ENCODE peak calls at places on chromosome 5, in nine cellular contexts. O is thyroid gland, I is fibroblast of lung, J is heart right ventricle, U is body of pancreas, W is lower lobe of right lung, Z is A673, X is upper lobe of right lung, B is breast epithelium. F is an unnamed sample. For H3K4me1, the result is how much of the 10 kb centered on the place peaks cover.

GRCh38 chr5:135089912-135090311 is 55.9 kb upstream of the PITX1 start:
- DNase-seq in O (no peak), I (no peak), J (no peak), U (no peak), W (no peak), Z (no peak), X (no peak), B (no peak), F (peak)

GRCh38 chr5:88049737-88050136 is 218.9 kb downstream of the TMEM161B start:
- DNase-seq in O (no peak), I (no peak), J (no peak), U (no peak), W (no peak), Z (no peak), X (no peak), B (no peak), F (no peak)

GRCh38 chr5:57302164-57302563 is 128.3 kb downstream of the GPBP1 start:
- DNase-seq in O (no peak), I (peak), J (no peak), U (no peak), W (no peak), Z (peak), X (no peak), B (no peak), F (peak)

GRCh38 chr5:141373673-141374317 is at the start of gene PCDHGA6:
- DNase-seq in O (no peak), I (peak), J (no peak), U (no peak), W (no peak), Z (peak), X (no peak), B (no peak), F (no peak)

GRCh38 chr5:32109236-32109635 is 64.9 kb downstream of the GOLPH3 start:
- DNase-seq in O (no peak), I (peak), J (no peak), U (no peak), W (no peak), Z (no peak), X (no peak), B (no peak), F (no peak)

GRCh38 chr5:89994266-89994665 is 415.3 kb downstream of the CETN3 start:
- DNase-seq in O (no peak), I (no peak), J (no peak), U (no peak), W (no peak), Z (no peak), X (no peak), B (no peak), F (no peak)

GRCh38 chr5:57447656-57448055 is 35.0 kb downstream of the ACTBL2 start:
- DNase-seq in O (no peak), I (no peak), J (no peak), U (no peak), W (no peak), Z (no peak), X (no peak), B (no peak), F (no peak)

GRCh38 chr5:10521466-10522223 is 42.2 kb upstream of the ANKRD33B start:
- DNase-seq in O (no peak), I (no peak), J (no peak), U (no peak), W (no peak), Z (no peak), X (no peak), B (no peak), F (no peak)

GRCh38 chr5:170986598-170986997 is 124.8 kb downstream of the RANBP17 start:
- DNase-seq in O (no peak), I (peak), J (no peak), U (no peak), W (no peak), Z (no peak), X (no peak), B (no peak), F (no peak)

GRCh38 chr5:54845567-54845941 is 139.8 kb downstream of the ESM1 start:
- DNase-seq in O (no peak), I (peak), J (no peak), U (no peak), W (no peak), Z (peak), X (no peak), B (no peak), F (no peak)

GRCh38 chr5:60509519-60509918 is 190.4 kb downstream of the DEPDC1B start:
- DNase-seq in O (no peak), I (no peak), J (no peak), U (no peak), W (no peak), Z (no peak), X (no peak), B (no peak), F (no peak)

GRCh38 chr5:171355302-171355724 is 32.3 kb upstream of the NPM1 start:
- DNase-seq in O (no peak), I (no peak), J (no peak), U (no peak), W (no peak), Z (no peak), X (no peak), B (no peak), F (no peak)

GRCh38 chr5:30956251-30956650 is 237.2 kb upstream of the CDH6 start:
- DNase-seq in O (no peak), I (no peak), J (no peak), U (no peak), W (no peak), Z (no peak), X (no peak), B (no peak), F (no peak)

GRCh38 chr5:142059304-142059940 is 46.6 kb upstream of the GNPDA1 start:
- DNase-seq in O (no peak), I (peak), J (peak), U (peak), W (no peak), Z (peak), X (no peak), B (no peak), F (peak)

GRCh38 chr5:5432020-5432707 is 9.7 kb downstream of the ICE1 start:
- DNase-seq in O (no peak), I (peak), J (no peak), U (no peak), W (no peak), Z (peak), X (no peak), B (no peak), F (no peak)

GRCh38 chr5:138386290-138386689 is 33.8 kb downstream of the KDM3B start:
- DNase-seq in O (peak), I (no peak), J (no peak), U (no peak), W (no peak), Z (no peak), X (no peak), B (no peak), F (no peak)

GRCh38 chr5:115571441-115571878 is 26.9 kb upstream of the FEM1C start:
- DNase-seq in O (peak), I (no peak), J (peak), U (peak), W (no peak), Z (no peak), X (no peak), B (no peak), F (no peak)

GRCh38 chr5:147175516-147176097 is 59.2 kb upstream of the STK32A start:
- DNase-seq in O (no peak), I (no peak), J (no peak), U (no peak), W (no peak), Z (no peak), X (no peak), B (no peak), F (no peak)

GRCh38 chr5:5632678-5633077 is 210.2 kb downstream of the ICE1 start:
- DNase-seq in O (no peak), I (no peak), J (no peak), U (no peak), W (no peak), Z (no peak), X (no peak), B (no peak), F (no peak)

GRCh38 chr5:29230526-29231050 is 1962.9 kb upstream of the CDH6 start:
- DNase-seq in O (no peak), I (no peak), J (no peak), U (no peak), W (no peak), Z (peak), X (no peak), B (no peak), F (peak)

GRCh38 chr5:66945389-66946349 is 250.9 kb downstream of the CD180 start:
- DNase-seq in O (no peak), I (no peak), J (no peak), U (no peak), W (no peak), Z (no peak), X (no peak), B (no peak), F (peak)

DNA sequence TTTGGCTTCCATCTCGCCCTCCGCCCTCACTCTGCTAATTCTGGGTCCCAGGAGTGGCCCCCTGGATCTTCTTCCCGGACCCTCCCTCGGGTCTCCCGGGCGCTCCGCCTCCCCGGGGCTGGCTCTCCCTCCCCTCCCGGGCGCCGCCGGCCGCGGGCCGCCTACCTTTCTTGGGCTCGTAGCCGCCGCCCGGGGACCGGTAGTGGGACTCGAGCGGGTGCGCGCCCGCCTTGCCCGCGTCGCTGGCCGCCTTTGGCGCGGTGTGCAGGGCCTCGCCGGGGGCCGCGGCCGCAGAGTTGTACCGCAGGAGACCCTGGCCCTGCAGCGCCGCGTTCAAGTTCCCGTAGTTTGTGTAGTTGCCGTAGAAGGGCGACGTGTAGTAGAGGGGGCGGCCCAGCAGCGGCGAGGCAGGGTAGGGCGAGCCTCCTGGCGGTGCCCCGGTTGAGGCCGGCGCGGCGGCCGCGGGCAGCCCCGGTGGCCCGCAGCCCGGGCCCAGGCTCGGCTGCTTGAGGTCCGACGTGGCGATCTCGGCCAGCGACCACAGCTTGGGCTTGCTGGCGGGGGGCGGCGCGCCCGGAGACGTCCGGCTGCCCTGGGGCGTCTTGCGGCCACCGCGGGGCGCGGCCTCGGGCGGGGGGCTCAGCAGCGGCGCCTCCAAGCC is 3.2 kb downstream of the IRX2 start:
- DNase-seq in O (no peak), I (no peak), J (no peak), U (no peak), W (no peak), Z (no peak), X (no peak), B (no peak), F (no peak)
- H3K27ac ChIP-seq in O (no peak), I (no peak), J (no peak), U (no peak), W (peak), Z (no peak), X (peak), B (peak), F (no peak)

GRCh38 chr5:178587793-178588611 is 2.2 kb downstream of the COL23A1 start:
- DNase-seq in O (peak), I (no peak), J (no peak), U (no peak), W (no peak), Z (peak), X (no peak), B (no peak), F (no peak)
- H3K4me3 ChIP-seq in O (no peak), I (no peak), J (no peak), U (no peak), W (no peak), Z (no peak), X (no peak), B (no peak), F (no peak)

DNA sequence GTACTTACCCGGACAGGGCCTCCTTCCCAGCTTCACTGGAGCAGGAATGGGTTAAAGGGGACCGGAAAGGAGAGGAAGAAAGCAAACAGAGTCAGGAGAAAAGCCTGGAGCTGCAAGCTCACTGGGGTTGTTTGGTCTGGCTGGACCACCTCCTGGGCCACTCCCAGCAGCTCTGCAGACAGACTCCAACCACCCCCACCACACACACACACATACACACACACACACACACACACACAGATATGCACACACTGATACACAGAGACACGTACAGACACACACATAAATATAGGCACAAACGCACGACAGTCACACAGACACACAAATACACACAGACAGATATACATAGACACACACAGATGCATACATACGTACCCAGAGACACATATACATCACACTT is 34.9 kb upstream of the SYNPO start:
- DNase-seq in O (no peak), I (no peak), J (no peak), U (no peak), W (peak), Z (no peak), X (no peak), B (no peak), F (no peak)
- H3K4me1 ChIP-seq in O (under half), I (under half), J (half or more), U (under half), W (under half), Z (under half), X (under half), B (under half), F (under half)

DNA sequence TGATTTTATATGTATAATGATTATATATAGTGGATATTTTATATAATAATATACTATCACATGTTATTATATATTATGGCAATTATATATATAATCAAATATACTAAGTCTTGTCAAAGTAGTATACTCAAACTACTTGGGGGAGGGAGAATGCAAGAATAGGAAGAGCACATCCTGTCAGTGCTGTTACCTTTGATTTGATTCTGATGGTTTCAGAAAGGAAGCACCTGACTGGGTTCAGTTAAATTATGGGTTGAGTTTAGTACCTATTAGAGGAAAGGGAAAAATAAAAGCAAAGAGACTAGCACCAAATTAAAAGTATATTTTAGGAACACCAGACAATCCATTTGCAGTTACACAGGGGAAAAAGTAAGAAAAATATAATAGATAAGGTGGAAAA is 107.6 kb downstream of the GRIA1 start:
- DNase-seq in O (no peak), I (no peak), J (no peak), U (no peak), W (no peak), Z (no peak), X (no peak), B (no peak), F (no peak)
- H3K27ac ChIP-seq in O (no peak), I (no peak), J (no peak), U (no peak), W (no peak), Z (no peak), X (no peak), B (no peak), F (no peak)

DNA sequence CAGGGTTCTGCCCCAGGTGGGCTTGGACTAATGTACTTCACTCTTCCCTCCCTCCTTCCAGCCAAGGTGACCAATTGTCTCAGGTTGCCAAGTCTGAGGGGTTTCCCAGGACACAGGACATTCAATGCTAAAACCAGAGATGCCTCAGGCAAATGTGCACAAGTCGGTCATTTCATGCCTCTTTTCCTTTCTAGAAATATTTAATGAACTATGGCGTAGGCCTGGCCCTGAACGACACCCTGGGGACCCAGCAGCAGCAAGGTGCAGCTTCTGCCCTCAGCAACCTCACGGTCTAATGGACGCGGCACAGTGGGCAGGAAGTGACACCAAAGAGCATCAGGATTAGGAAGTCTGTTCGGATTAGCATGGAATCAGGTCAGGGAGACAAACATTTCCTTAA is 148.1 kb downstream of the MTX3 start:
- DNase-seq in O (no peak), I (no peak), J (no peak), U (no peak), W (no peak), Z (no peak), X (no peak), B (no peak), F (no peak)
- H3K4me3 ChIP-seq in O (no peak), I (no peak), J (no peak), U (no peak), W (no peak), Z (no peak), X (no peak), B (no peak), F (no peak)

DNA sequence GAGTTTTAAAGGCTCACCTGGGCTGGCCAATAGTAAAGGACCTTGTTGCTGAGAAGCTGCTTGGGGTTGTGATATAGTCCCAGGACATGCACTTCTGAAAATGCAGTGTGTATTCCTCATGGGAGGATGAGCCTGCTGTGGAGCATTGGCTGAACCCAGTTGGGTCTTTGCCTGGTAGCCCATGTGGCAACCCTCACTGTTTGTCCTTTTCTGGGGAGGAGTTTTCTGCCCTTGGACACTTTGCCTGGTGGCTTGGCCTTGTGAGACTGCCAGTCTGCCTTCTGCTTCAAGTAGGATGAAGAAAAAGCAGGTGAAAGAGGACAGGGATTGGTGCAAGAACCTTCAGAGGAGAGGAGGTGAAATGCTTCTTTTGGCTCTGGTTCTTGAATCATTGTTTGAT is 4.0 kb downstream of the TENT4A start:
- DNase-seq in O (no peak), I (no peak), J (peak), U (no peak), W (no peak), Z (no peak), X (no peak), B (no peak), F (no peak)
- H3K4me1 ChIP-seq in O (under half), I (under half), J (half or more), U (half or more), W (half or more), Z (under half), X (half or more), B (under half), F (under half)

GRCh38 chr5:77156379-77156778 is 54.1 kb upstream of the PDE8B start:
- DNase-seq in O (no peak), I (no peak), J (no peak), U (no peak), W (no peak), Z (no peak), X (no peak), B (no peak), F (no peak)
- H3K27ac ChIP-seq in O (no peak), I (no peak), J (no peak), U (no peak), W (no peak), Z (no peak), X (no peak), B (no peak), F (no peak)

GRCh38 chr5:160188151-160188967 is 40.9 kb upstream of the FABP6 start:
- DNase-seq in O (peak), I (peak), J (peak), U (peak), W (peak), Z (peak), X (peak), B (no peak), F (peak)
- H3K4me3 ChIP-seq in O (peak), I (no peak), J (peak), U (peak), W (peak), Z (peak), X (peak), B (peak), F (peak)

DNA sequence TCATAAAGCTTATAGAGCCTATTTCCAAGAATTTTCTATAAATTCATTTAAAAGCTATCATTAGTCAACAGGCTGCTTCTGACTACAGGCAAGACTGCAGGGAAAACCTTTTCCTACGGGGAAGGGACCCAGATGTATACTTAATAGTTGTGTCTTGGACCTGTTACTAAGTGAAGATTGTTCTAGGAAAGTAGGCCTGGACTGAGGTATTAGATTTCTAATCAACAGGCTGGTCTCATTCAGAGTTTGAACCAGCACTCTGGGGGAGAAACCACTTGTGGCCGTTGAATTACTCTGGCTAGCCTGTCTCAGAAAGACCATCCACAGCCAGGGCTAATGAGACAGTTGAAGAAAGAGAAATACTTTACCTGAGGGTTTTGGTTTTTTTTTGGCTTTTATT is 60.0 kb downstream of the IL6ST start:
- DNase-seq in O (no peak), I (no peak), J (no peak), U (no peak), W (no peak), Z (no peak), X (no peak), B (no peak), F (no peak)
- H3K4me1 ChIP-seq in O (under half), I (under half), J (under half), U (under half), W (under half), Z (under half), X (under half), B (under half), F (under half)

F was measured in SJCRH30.